ENCODE peak calls at places on chromosomes 3 and 15, in four cellular contexts. O, M, T and A are unnamed samples.

GRCh38 chr15:38187646-38188313 is 64.9 kb upstream of the SPRED1 start:
- DNase-seq in O (no peak), M (no peak), T (no peak), A (no peak)

GRCh38 chr15:86373147-86373546 is 293.5 kb downstream of the AGBL1 start:
- DNase-seq in O (no peak), M (no peak), T (no peak), A (no peak)

GRCh38 chr3:46852839-46853355 is 10.3 kb downstream of the MYL3 start:
- DNase-seq in O (no peak), M (no peak), T (peak; percentile 14), A (no peak)

GRCh38 chr3:164250923-164251322 is 827.4 kb downstream of the SI start:
- DNase-seq in O (no peak), M (no peak), T (no peak), A (no peak)

GRCh38 chr3:123749716-123750115 is 134.4 kb downstream of the MYLK start:
- DNase-seq in O (peak; percentile 94), M (peak; percentile 87), T (no peak), A (no peak)

GRCh38 chr3:190696777-190697501 is 165.6 kb downstream of the GMNC start:
- DNase-seq in O (peak; percentile 68), M (no peak), T (no peak), A (peak; percentile 47)

GRCh38 chr3:157232146-157232545 is 72.2 kb upstream of the CCNL1 start:
- DNase-seq in O (no peak), M (no peak), T (no peak), A (no peak)

GRCh38 chr3:152508705-152509104 is 240.0 kb downstream of the MBNL1 start:
- DNase-seq in O (peak; percentile 46), M (no peak), T (no peak), A (no peak)

GRCh38 chr3:55235416-55235815 is 251.7 kb downstream of the WNT5A start:
- DNase-seq in O (no peak), M (no peak), T (no peak), A (peak; percentile 96)

GRCh38 chr3:183285828-183286457 is 32.9 kb downstream of the B3GNT5 start:
- DNase-seq in O (peak; percentile 98), M (peak; percentile 100), T (no peak), A (peak; percentile 89)

DNA sequence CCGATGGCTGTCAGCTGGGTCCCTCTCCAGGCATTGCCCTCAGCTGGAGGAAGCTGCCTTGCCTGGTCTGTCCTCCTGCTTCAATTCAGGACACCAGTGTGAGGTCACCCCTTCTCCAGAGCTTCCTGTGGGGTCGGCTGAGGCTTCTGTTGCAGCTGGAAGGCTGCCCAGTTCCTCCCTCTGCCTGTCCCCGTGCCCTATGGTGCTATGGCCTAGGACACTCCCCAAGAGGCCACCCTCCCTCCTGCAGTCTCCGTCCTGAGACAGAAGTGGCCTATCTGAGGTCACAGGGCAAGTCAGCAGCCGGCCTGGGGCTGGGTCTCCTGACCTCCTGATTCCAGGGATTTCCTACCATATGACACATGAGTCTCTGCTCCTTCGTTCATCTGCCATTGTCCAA is 57.9 kb downstream of the RASGRF1 start:
- DNase-seq in O (no peak), M (no peak), T (no peak), A (no peak)
- H3K4me1 ChIP-seq in O (no peaks in the 10 kb centered on the region), M (no peaks in the 10 kb centered on the region), T (no peaks in the 10 kb centered on the region), A (no peaks in the 10 kb centered on the region)

GRCh38 chr15:59222106-59222505 is 15.5 kb downstream of the LDHAL6B start:
- DNase-seq in O (peak; percentile 75), M (no peak), T (no peak), A (peak; percentile 82)

GRCh38 chr15:59218710-59219109 is 12.1 kb downstream of the LDHAL6B start:
- DNase-seq in O (no peak), M (no peak), T (no peak), A (no peak)

GRCh38 chr15:59221479-59221878 is 14.8 kb downstream of the LDHAL6B start:
- DNase-seq in O (no peak), M (no peak), T (no peak), A (peak; percentile 10)

GRCh38 chr15:59216911-59217310 is 10.3 kb downstream of the LDHAL6B start:
- DNase-seq in O (no peak), M (no peak), T (no peak), A (no peak)

DNA sequence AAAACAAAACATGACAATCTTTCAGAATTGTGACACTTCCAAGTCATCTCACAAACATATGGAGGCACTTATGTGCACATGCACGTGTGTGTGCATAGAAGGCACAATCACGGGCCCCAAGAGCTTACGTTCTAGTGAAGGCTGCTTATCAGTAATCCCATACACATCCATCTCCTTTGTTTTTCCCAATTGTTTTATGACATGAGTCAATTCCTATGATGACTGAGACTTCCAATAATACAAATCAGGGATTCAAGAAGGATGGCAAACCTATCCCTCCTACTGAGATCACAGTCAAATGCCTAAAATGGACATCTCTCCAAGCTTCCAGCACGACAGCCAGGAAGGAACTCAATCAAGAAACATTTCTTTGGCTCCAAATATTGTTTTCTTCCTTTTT is 11.5 kb downstream of the LDHAL6B start:
- DNase-seq in O (no peak), M (no peak), T (no peak), A (no peak)
- H3K36me3 ChIP-seq in O (no peaks in the 10 kb centered on the region), M (peaks cover 7% of the 10 kb centered on the region), T (no peaks in the 10 kb centered on the region), A (peaks cover 65% of the 10 kb centered on the region)

GRCh38 chr3:171679011-171679492 is 131.2 kb downstream of the PLD1 start:
- DNase-seq in O (no peak), M (no peak), T (peak; percentile 72), A (no peak)
- H3K27me3 ChIP-seq in O (no peaks in the 10 kb centered on the region), M (no peaks in the 10 kb centered on the region), T (no peaks in the 10 kb centered on the region), A (no peaks in the 10 kb centered on the region)

GRCh38 chr15:92355307-92355706 is 38.4 kb upstream of the ST8SIA2 start:
- DNase-seq in O (no peak), M (no peak), T (no peak), A (no peak)
- H3K4me1 ChIP-seq in O (no peaks in the 10 kb centered on the region), M (no peaks in the 10 kb centered on the region), T (no peaks in the 10 kb centered on the region), A (no peaks in the 10 kb centered on the region)

DNA sequence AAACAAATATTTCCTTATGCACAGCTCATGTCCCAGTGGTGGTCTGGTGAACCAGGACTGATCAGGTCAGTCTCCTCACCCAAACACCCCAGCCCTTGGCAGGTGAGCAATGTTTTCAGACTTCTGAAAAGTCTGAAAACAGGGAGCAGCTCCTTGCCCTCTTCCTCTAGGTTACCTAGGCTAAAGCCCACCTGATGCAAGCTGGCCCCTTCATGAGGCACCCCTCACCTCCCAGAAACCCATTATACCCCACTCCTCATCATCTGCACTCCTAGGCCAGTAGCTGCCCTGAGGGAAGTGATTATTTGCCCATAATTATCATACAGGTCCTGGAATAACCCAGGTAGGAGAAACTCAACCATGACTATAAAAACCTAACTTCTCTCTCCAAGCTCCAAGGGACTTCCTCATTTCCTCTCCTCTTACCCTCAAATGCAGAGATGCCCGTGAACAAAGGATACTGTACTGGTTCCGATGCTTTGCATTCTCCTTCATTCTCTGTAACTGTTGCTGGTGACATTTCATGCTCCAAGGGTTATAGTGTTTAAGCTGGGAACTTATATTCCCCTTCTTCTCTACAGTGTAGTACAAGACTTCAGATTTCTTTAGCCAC is 5.2 kb upstream of the NCKIPSD start:
- DNase-seq in O (no peak), M (no peak), T (no peak), A (no peak)
- H3K36me3 ChIP-seq in O (peaks cover 70% of the 10 kb centered on the region), M (peaks cover 13% of the 10 kb centered on the region), T (peaks cover 11% of the 10 kb centered on the region), A (peaks cover 83% of the 10 kb centered on the region)

DNA sequence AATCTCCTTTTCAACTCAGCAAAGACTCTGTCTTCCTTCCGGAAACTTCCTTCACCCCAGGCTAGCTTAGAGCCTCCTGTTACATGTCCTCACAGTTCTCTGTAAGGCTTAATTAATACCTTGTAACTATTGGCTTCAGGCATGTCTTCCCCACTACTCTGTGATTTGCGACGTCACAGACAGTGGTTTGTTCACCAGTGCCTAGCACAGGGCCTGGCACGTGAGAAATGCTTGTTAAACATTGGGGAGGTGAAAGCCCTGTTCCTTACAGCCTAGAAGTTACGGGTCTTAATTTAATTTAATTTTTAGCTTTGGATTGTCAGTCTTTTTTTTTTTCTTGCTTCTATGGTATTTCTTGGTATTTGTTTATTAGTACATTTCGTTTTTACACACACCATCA is 36.4 kb upstream of the CACNA2D3 start:
- DNase-seq in O (no peak), M (no peak), T (no peak), A (no peak)
- H3K27me3 ChIP-seq in O (peaks cover 37% of the 10 kb centered on the region), M (peaks cover 35% of the 10 kb centered on the region), T (peaks cover 2% of the 10 kb centered on the region), A (peaks cover 8% of the 10 kb centered on the region)

GRCh38 chr3:12185172-12185710 is 26.5 kb upstream of the TIMP4 start:
- DNase-seq in O (no peak), M (no peak), T (no peak), A (no peak)

GRCh38 chr3:12182687-12183441 is 24.2 kb upstream of the TIMP4 start:
- DNase-seq in O (no peak), M (no peak), T (no peak), A (no peak)

GRCh38 chr3:12186046-12186445 is 27.3 kb upstream of the TIMP4 start:
- DNase-seq in O (no peak), M (no peak), T (no peak), A (no peak)

GRCh38 chr3:12186515-12187286 is 28.0 kb upstream of the TIMP4 start:
- DNase-seq in O (no peak), M (no peak), T (no peak), A (no peak)

DNA sequence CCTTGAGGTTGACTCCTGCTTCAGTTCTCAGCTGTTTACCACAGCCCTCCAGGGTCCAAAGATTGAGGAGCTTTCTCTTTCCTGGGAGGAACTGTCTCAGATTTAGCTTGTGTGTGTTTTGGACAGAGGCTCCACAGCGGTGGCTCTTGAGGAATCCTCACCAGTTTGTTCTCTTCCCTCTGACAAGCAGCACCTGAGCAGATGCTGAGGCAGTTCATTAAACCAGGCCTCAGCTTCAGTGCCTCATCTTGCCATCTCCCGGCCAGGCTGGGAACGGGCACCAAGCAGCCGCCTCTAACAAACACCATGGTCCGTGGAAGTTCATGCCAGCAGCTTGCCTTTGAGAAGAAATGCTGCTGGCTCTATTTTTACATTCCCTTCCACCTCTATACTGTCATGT is 25.8 kb upstream of the TIMP4 start:
- DNase-seq in O (no peak), M (no peak), T (no peak), A (no peak)
- H3K4me1 ChIP-seq in O (peaks cover 5% of the 10 kb centered on the region), M (peaks cover 30% of the 10 kb centered on the region), T (peaks cover 11% of the 10 kb centered on the region), A (peaks cover 39% of the 10 kb centered on the region)

DNA sequence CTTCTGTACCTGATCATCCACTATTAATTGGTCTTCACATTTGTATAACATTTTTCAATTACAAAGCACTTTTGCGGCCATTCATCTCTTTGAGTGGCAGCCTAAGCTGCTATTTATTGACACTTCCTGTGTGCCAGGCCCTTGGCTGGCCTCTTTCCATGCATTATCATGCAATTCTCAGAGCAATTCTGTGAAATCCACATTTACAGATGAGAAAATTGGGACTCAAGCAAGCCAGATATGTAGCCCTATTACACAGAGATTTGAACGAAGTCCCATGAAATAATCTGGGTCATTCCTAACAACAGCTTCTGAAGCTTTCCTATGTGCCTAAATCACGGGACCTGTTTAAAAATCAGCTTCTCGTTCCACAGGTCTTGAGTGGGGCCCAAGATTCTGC is 17.4 kb downstream of the SLC6A1 start:
- DNase-seq in O (no peak), M (no peak), T (no peak), A (no peak)
- H3K36me3 ChIP-seq in O (no peaks in the 10 kb centered on the region), M (no peaks in the 10 kb centered on the region), T (no peaks in the 10 kb centered on the region), A (no peaks in the 10 kb centered on the region)